ENCODE peak calls at places on chromosomes 3 and 15, in six cellular contexts. One of them, this sample, is unnamed.

GRCh38 chr3:72353236-72354105 is 494.8 kb downstream of the SHQ1 start:
- ATAC-seq in upper lobe of left lung: no peak
- ATAC-seq in HepG2: no peak
- ATAC-seq in GM12878: no peak
- ATAC-seq in A549: no peak
- ATAC-seq in K562: no peak
- ATAC-seq in this sample: no peak

GRCh38 chr3:53705024-53705750 is 141.0 kb downstream of the CHDH start:
- ATAC-seq in upper lobe of left lung: no peak
- ATAC-seq in HepG2: no peak
- ATAC-seq in GM12878: no peak
- ATAC-seq in A549: no peak
- ATAC-seq in K562: no peak
- ATAC-seq in this sample: no peak

GRCh38 chr3:17742837-17743659 is 617 bp upstream of the TBC1D5 start:
- ATAC-seq in upper lobe of left lung: no peak
- ATAC-seq in HepG2: peak; percentile 88
- ATAC-seq in GM12878: no peak
- ATAC-seq in A549: peak; percentile 10
- ATAC-seq in K562: peak; percentile 2
- ATAC-seq in this sample: no peak

GRCh38 chr15:90862964-90863721 is 5.2 kb upstream of the FURIN start:
- ATAC-seq in upper lobe of left lung: peak; percentile 72
- ATAC-seq in HepG2: no peak
- ATAC-seq in GM12878: no peak
- ATAC-seq in A549: peak; percentile 5
- ATAC-seq in K562: peak; percentile 7
- ATAC-seq in this sample: peak; percentile 50

GRCh38 chr3:106508331-106508893 is 639.6 kb upstream of the CBLB start:
- ATAC-seq in upper lobe of left lung: no peak
- ATAC-seq in HepG2: no peak
- ATAC-seq in GM12878: no peak
- ATAC-seq in A549: no peak
- ATAC-seq in K562: no peak
- ATAC-seq in this sample: no peak

GRCh38 chr3:13515036-13515435 is 33.9 kb upstream of the FBLN2 start:
- ATAC-seq in upper lobe of left lung: no peak
- ATAC-seq in HepG2: no peak
- ATAC-seq in GM12878: no peak
- ATAC-seq in A549: no peak
- ATAC-seq in K562: no peak
- ATAC-seq in this sample: no peak

GRCh38 chr15:28094732-28095521 is 4.2 kb downstream of the OCA2 start:
- ATAC-seq in upper lobe of left lung: peak; percentile 76
- ATAC-seq in HepG2: peak; percentile 2
- ATAC-seq in GM12878: peak; percentile 10
- ATAC-seq in A549: no peak
- ATAC-seq in K562: no peak
- ATAC-seq in this sample: peak; percentile 4

GRCh38 chr3:270688-271087 is 74.1 kb downstream of the CHL1 start:
- ATAC-seq in upper lobe of left lung: no peak
- ATAC-seq in HepG2: peak; percentile 31
- ATAC-seq in GM12878: peak; percentile 72
- ATAC-seq in A549: no peak
- ATAC-seq in K562: no peak
- ATAC-seq in this sample: no peak

GRCh38 chr3:73141531-73141930 is 80.1 kb downstream of the EBLN2 start:
- ATAC-seq in upper lobe of left lung: no peak
- ATAC-seq in HepG2: no peak
- ATAC-seq in GM12878: no peak
- ATAC-seq in A549: no peak
- ATAC-seq in K562: no peak
- ATAC-seq in this sample: peak; percentile 75

GRCh38 chr15:66931768-66932633 is 133.4 kb upstream of the SMAD3 start:
- ATAC-seq in upper lobe of left lung: peak; percentile 67
- ATAC-seq in HepG2: peak; percentile 96
- ATAC-seq in GM12878: no peak
- ATAC-seq in A549: peak; percentile 97
- ATAC-seq in K562: peak; percentile 81
- ATAC-seq in this sample: no peak

GRCh38 chr3:135214400-135214799 is 419.3 kb downstream of the EPHB1 start:
- ATAC-seq in upper lobe of left lung: no peak
- ATAC-seq in HepG2: no peak
- ATAC-seq in GM12878: no peak
- ATAC-seq in A549: no peak
- ATAC-seq in K562: no peak
- ATAC-seq in this sample: no peak

GRCh38 chr3:16511561-16512434 is 1.7 kb downstream of the RFTN1 start:
- ATAC-seq in upper lobe of left lung: peak; percentile 41
- ATAC-seq in HepG2: no peak
- ATAC-seq in GM12878: peak; percentile 48
- ATAC-seq in A549: no peak
- ATAC-seq in K562: no peak
- ATAC-seq in this sample: peak; percentile 59

GRCh38 chr15:39413558-39413957 is 167.3 kb upstream of the THBS1 start:
- ATAC-seq in upper lobe of left lung: no peak
- ATAC-seq in HepG2: no peak
- ATAC-seq in GM12878: peak; percentile 74
- ATAC-seq in A549: no peak
- ATAC-seq in K562: no peak
- ATAC-seq in this sample: no peak

GRCh38 chr3:52004158-52004787 is 8.6 kb upstream of the RPL29 start:
- ATAC-seq in upper lobe of left lung: no peak
- ATAC-seq in HepG2: peak; percentile 78
- ATAC-seq in GM12878: peak; percentile 67
- ATAC-seq in A549: peak; percentile 54
- ATAC-seq in K562: peak; percentile 78
- ATAC-seq in this sample: no peak

GRCh38 chr15:68228971-68229385 is 550 bp downstream of the CLN6 start:
- ATAC-seq in upper lobe of left lung: no peak
- ATAC-seq in HepG2: peak; percentile 11
- ATAC-seq in GM12878: peak; percentile 11
- ATAC-seq in A549: peak; percentile 46
- ATAC-seq in K562: peak; percentile 8
- ATAC-seq in this sample: no peak

GRCh38 chr15:68230157-68231100 is 901 bp upstream of the CLN6 start:
- ATAC-seq in upper lobe of left lung: peak; percentile 30
- ATAC-seq in HepG2: peak; percentile 14
- ATAC-seq in GM12878: peak; percentile 21
- ATAC-seq in A549: no peak
- ATAC-seq in K562: peak; percentile 36
- ATAC-seq in this sample: no peak

GRCh38 chr15:68231102-68231818 is 1.7 kb upstream of the CLN6 start:
- ATAC-seq in upper lobe of left lung: no peak
- ATAC-seq in HepG2: no peak
- ATAC-seq in GM12878: no peak
- ATAC-seq in A549: no peak
- ATAC-seq in K562: no peak
- ATAC-seq in this sample: no peak

GRCh38 chr15:68228143-68228970 is 1.2 kb downstream of the CLN6 start:
- ATAC-seq in upper lobe of left lung: no peak
- ATAC-seq in HepG2: peak; percentile 14
- ATAC-seq in GM12878: peak; percentile 3
- ATAC-seq in A549: peak; percentile 13
- ATAC-seq in K562: peak; percentile 10
- ATAC-seq in this sample: no peak

GRCh38 chr15:68229386-68230156 is at the start of gene CLN6:
- ATAC-seq in upper lobe of left lung: peak; percentile 93
- ATAC-seq in HepG2: peak; percentile 82
- ATAC-seq in GM12878: peak; percentile 84
- ATAC-seq in A549: peak; percentile 91
- ATAC-seq in K562: peak; percentile 91
- ATAC-seq in this sample: peak; percentile 97
- H3K4me1 ChIP-seq in upper lobe of left lung: peaks cover 14% of the 10 kb centered on the region
- H3K4me1 ChIP-seq in HepG2: peaks cover 75% of the 10 kb centered on the region
- H3K4me1 ChIP-seq in GM12878: peaks cover 38% of the 10 kb centered on the region
- H3K4me1 ChIP-seq in A549: peaks cover 25% of the 10 kb centered on the region
- H3K4me1 ChIP-seq in K562: peaks cover 43% of the 10 kb centered on the region
- H3K4me1 ChIP-seq in this sample: peaks cover 13% of the 10 kb centered on the region

GRCh38 chr15:23648920-23649515 is 1.4 kb upstream of the MAGEL2 start:
- ATAC-seq in upper lobe of left lung: no peak
- ATAC-seq in HepG2: peak; percentile 82
- ATAC-seq in GM12878: no peak
- ATAC-seq in A549: peak; percentile 84
- ATAC-seq in K562: peak; percentile 84
- ATAC-seq in this sample: no peak
- TF ChIP-seq CTCF in upper lobe of left lung: peak; percentile 33
- TF ChIP-seq CTCF in HepG2: peak; percentile 75
- TF ChIP-seq CTCF in GM12878: no peak
- TF ChIP-seq CTCF in A549: peak; percentile 24
- TF ChIP-seq CTCF in K562: peak; percentile 56
- TF ChIP-seq CTCF in this sample: peak; percentile 50

DNA sequence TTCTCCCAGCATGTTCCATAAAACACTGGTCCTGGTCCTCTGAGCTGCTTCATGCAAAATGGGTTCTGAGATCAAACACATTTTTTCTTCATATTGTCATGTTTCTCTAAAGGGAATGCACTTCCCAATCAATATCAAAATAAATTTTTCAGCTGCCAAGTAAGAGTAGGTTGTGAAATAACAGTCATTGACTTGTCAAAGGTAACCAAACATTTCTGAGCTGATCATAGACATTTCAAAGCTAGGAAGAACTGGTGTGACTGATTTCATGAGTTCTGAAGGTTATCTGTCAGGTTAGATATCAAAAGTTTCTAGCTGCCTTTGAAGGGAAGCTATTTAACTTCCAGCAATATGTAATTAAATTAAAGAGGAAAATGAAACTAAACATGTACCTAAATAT is 770.9 kb downstream of the TBL1XR1 start:
- ATAC-seq in upper lobe of left lung: no peak
- ATAC-seq in HepG2: no peak
- ATAC-seq in GM12878: no peak
- ATAC-seq in A549: no peak
- ATAC-seq in K562: no peak
- ATAC-seq in this sample: no peak
- TF ChIP-seq EP300 in upper lobe of left lung: no peak
- TF ChIP-seq EP300 in HepG2: no peak
- TF ChIP-seq EP300 in GM12878: no peak
- TF ChIP-seq EP300 in A549: no peak
- TF ChIP-seq EP300 in K562: no peak
- TF ChIP-seq EP300 in this sample: no peak

GRCh38 chr3:58387650-58388546 is 45.7 kb downstream of the PDHB start:
- ATAC-seq in upper lobe of left lung: no peak
- ATAC-seq in HepG2: no peak
- ATAC-seq in GM12878: no peak
- ATAC-seq in A549: no peak
- ATAC-seq in K562: no peak
- ATAC-seq in this sample: no peak
- H3K4me1 ChIP-seq in upper lobe of left lung: peaks cover 27% of the 10 kb centered on the region
- H3K4me1 ChIP-seq in HepG2: peaks cover 14% of the 10 kb centered on the region
- H3K4me1 ChIP-seq in GM12878: no peaks in the 10 kb centered on the region
- H3K4me1 ChIP-seq in A549: peaks cover 7% of the 10 kb centered on the region
- H3K4me1 ChIP-seq in K562: no peaks in the 10 kb centered on the region
- H3K4me1 ChIP-seq in this sample: peaks cover 78% of the 10 kb centered on the region

This sample was measured in gastroesophageal sphincter.